ENCODE peak calls at places on chromosomes 7 and 10, in five cellular contexts. H is neuronal stem cell, B is H9, A is mesendoderm, U is mesenchymal stem cell. Q is an unnamed sample.

GRCh38 chr7:115328018-115328417 is 406.1 kb downstream of the MDFIC start:
- DNase-seq in H (no peak), B (no peak), A (no peak), U (no peak), Q (no peak)

GRCh38 chr7:155834486-155835048 is 22.3 kb upstream of the SHH start:
- DNase-seq in H (no peak), B (no peak), A (no peak), U (no peak), Q (no peak)

GRCh38 chr7:6175642-6176041 is 96.8 kb downstream of the CYTH3 start:
- DNase-seq in H (no peak), B (no peak), A (no peak), U (peak), Q (peak)

GRCh38 chr7:70703785-70704184 is 428.2 kb upstream of the GALNT17 start:
- DNase-seq in H (no peak), B (no peak), A (peak), U (no peak), Q (no peak)

GRCh38 chr10:119290301-119291036 is 83.1 kb downstream of the GRK5 start:
- DNase-seq in H (no peak), B (no peak), A (peak), U (peak), Q (no peak)

GRCh38 chr7:26627871-26628270 is 236.5 kb downstream of the SKAP2 start:
- DNase-seq in H (no peak), B (no peak), A (no peak), U (no peak), Q (no peak)

GRCh38 chr7:2540641-2541051 is 14.7 kb downstream of the BRAT1 start:
- DNase-seq in H (no peak), B (peak), A (no peak), U (no peak), Q (no peak)

GRCh38 chr7:90236890-90237289 is 8.1 kb upstream of the CFAP69 start:
- DNase-seq in H (no peak), B (no peak), A (no peak), U (no peak), Q (no peak)

GRCh38 chr10:1635340-1635739 is 102.0 kb downstream of the ADARB2 start:
- DNase-seq in H (no peak), B (no peak), A (peak), U (no peak), Q (no peak)

GRCh38 chr10:48466611-48467240 is 138.1 kb downstream of the ARHGAP22 start:
- DNase-seq in H (no peak), B (peak), A (peak), U (no peak), Q (no peak)

GRCh38 chr7:143248781-143249354 is 14.4 kb upstream of the GSTK1 start:
- DNase-seq in H (no peak), B (no peak), A (no peak), U (no peak), Q (no peak)

GRCh38 chr10:116538461-116538860 is 7.3 kb upstream of the PNLIP start:
- DNase-seq in H (no peak), B (no peak), A (no peak), U (no peak), Q (peak)

GRCh38 chr10:113132651-113133088 is 182.6 kb downstream of the TCF7L2 start:
- DNase-seq in H (peak), B (peak), A (peak), U (peak), Q (peak)

GRCh38 chr10:61000769-61001730 is 57.1 kb upstream of the RHOBTB1 start:
- DNase-seq in H (peak), B (peak), A (peak), U (peak), Q (peak)

GRCh38 chr7:94687810-94688209 is 31.9 kb upstream of the SGCE start:
- DNase-seq in H (no peak), B (no peak), A (peak), U (peak), Q (peak)

GRCh38 chr7:84207025-84207424 is 12.4 kb upstream of the SEMA3A start:
- DNase-seq in H (no peak), B (peak), A (peak), U (no peak), Q (no peak)

GRCh38 chr7:74051193-74051592 is 23.2 kb downstream of the ELN start:
- DNase-seq in H (no peak), B (peak), A (no peak), U (no peak), Q (no peak)

GRCh38 chr7:30379131-30379530 is 94.7 kb downstream of the ZNRF2 start:
- DNase-seq in H (no peak), B (no peak), A (no peak), U (no peak), Q (peak)

GRCh38 chr7:91767820-91768219 is 112.7 kb downstream of the MTERF1 start:
- DNase-seq in H (no peak), B (peak), A (no peak), U (no peak), Q (no peak)

GRCh38 chr10:123559066-123559822 is 106.9 kb upstream of the GPR26 start:
- DNase-seq in H (peak), B (peak), A (peak), U (peak), Q (peak)

GRCh38 chr10:106182542-106182941 is 982.0 kb downstream of the SORCS1 start:
- DNase-seq in H (no peak), B (no peak), A (no peak), U (no peak), Q (no peak)

GRCh38 chr7:37074370-37074769 is 350.1 kb upstream of the AOAH start:
- DNase-seq in H (no peak), B (no peak), A (no peak), U (no peak), Q (no peak)

GRCh38 chr10:44922021-44922420 is 10.9 kb downstream of the TMEM72 start:
- DNase-seq in H (no peak), B (no peak), A (no peak), U (no peak), Q (no peak)

GRCh38 chr10:115921795-115922194 is 351.2 kb downstream of the GFRA1 start:
- DNase-seq in H (no peak), B (no peak), A (no peak), U (no peak), Q (peak)

GRCh38 chr7:8724080-8724718 is 290.8 kb downstream of the NXPH1 start:
- DNase-seq in H (peak), B (peak), A (peak), U (peak), Q (no peak)

GRCh38 chr7:159140170-159140910 is 4.3 kb downstream of the VIPR2 start:
- DNase-seq in H (no peak), B (peak), A (no peak), U (no peak), Q (no peak)

GRCh38 chr7:104652865-104653264 is 324.5 kb downstream of the LHFPL3 start:
- DNase-seq in H (no peak), B (no peak), A (no peak), U (no peak), Q (no peak)

GRCh38 chr7:1359681-1360485 is 99.4 kb downstream of the MICALL2 start:
- DNase-seq in H (no peak), B (no peak), A (no peak), U (no peak), Q (no peak)

GRCh38 chr10:121668336-121669009 is 70.2 kb upstream of the FGFR2 start:
- DNase-seq in H (no peak), B (peak), A (peak), U (no peak), Q (no peak)

GRCh38 chr10:72039377-72039776 is 49.0 kb downstream of the SPOCK2 start:
- DNase-seq in H (no peak), B (no peak), A (no peak), U (no peak), Q (no peak)

GRCh38 chr10:72038458-72039001 is 49.8 kb downstream of the SPOCK2 start:
- DNase-seq in H (no peak), B (no peak), A (peak), U (peak), Q (peak)

GRCh38 chr10:72035488-72035887 is 52.9 kb downstream of the SPOCK2 start:
- DNase-seq in H (no peak), B (no peak), A (no peak), U (no peak), Q (no peak)

GRCh38 chr10:72037266-72037665 is 51.1 kb downstream of the SPOCK2 start:
- DNase-seq in H (no peak), B (no peak), A (no peak), U (no peak), Q (no peak)

GRCh38 chr10:72037811-72038210 is 50.5 kb downstream of the SPOCK2 start:
- DNase-seq in H (peak), B (no peak), A (peak), U (no peak), Q (no peak)
- H2BK120ac ChIP-seq in H (no peak), B (no peak), A (no peak), U (no peak), Q (no peak)

GRCh38 chr10:97573021-97573420 is 442 bp downstream of the ANKRD2 start:
- DNase-seq in H (no peak), B (no peak), A (no peak), U (peak), Q (peak)
- H2BK120ac ChIP-seq in H (no peak), B (no peak), A (no peak), U (no peak), Q (no peak)

GRCh38 chr10:77081411-77082010 is 556.1 kb downstream of the KCNMA1 start:
- DNase-seq in H (no peak), B (no peak), A (no peak), U (no peak), Q (no peak)

GRCh38 chr10:77080361-77081027 is 557.1 kb downstream of the KCNMA1 start:
- DNase-seq in H (no peak), B (no peak), A (no peak), U (no peak), Q (no peak)

GRCh38 chr10:77084431-77085144 is 553.0 kb downstream of the KCNMA1 start:
- DNase-seq in H (no peak), B (no peak), A (no peak), U (no peak), Q (no peak)

GRCh38 chr10:77085344-77085743 is 552.3 kb downstream of the KCNMA1 start:
- DNase-seq in H (no peak), B (no peak), A (no peak), U (no peak), Q (no peak)

DNA sequence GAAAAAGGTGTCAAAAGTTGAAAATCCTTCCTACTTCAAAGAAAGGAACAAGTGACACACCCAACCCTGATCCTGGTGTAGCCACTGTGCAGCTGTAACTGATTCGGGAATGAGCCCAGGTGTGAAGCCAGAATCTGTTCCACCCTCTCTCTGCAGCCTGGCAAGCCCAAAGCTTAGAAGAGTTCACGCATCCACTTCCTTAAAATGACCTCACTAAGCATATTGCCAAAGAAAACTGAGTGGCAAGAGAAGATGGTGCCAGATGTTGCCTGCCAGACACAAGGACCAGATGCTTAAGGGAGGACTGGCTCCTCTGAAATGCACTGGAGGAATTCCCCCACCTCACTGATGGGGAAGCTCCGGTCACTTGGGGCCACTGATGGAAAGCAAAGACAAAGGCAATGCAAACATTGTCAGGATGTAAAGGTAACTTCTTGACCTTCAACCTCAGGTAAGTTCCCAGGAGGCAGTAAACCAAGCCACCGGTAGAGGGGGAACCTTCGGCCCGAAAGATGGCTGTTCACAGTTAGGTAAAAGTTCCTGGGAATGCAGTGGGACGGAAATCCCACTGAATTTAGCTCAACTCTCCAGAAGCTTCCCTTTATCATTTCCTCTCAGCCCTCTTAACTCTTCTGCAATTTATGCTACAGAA is 554.9 kb downstream of the KCNMA1 start:
- DNase-seq in H (no peak), B (peak), A (peak), U (no peak), Q (peak)
- H2BK120ac ChIP-seq in H (no peak), B (no peak), A (no peak), U (no peak), Q (no peak)

GRCh38 chr10:12981570-12981969 is 19.9 kb downstream of the CCDC3 start:
- DNase-seq in H (no peak), B (no peak), A (no peak), U (peak), Q (peak)
- H2BK120ac ChIP-seq in H (no peak), B (no peak), A (no peak), U (no peak), Q (no peak)

DNA sequence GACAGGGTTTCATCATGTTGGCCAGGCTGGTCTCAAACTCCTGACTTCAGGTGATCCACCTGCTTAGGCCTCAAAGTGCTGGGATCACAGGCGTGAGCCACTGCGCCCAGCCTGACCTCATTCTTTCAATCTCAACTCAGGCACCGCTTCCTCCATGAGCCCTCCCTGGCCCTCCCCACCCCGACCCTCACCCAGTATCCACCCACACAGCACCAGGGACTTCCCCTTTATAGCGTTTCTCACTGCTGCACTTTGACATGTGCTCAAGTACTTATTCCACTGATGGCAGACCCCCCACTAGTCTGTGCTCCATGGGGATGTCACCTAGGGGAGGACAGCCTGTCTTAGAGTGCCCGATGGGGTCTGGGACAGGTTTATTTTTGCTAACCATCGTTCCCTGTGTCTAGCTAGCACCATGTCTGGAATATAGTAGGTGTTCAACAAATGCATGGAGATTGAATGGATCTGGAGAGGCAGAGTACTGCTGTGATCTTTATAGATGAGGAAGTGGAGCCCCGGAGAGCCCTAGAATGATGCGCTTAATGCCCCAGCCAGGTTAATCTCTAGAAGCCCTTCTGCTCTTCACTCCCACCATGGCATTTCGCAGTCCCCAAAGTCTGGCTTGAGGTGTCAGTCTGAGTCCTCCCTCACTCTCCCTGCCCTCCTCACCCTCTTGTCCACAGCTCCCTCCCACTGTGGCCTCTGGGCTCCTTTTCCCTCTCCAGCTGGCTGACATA is 258.8 kb downstream of the RPS24 start:
- DNase-seq in H (no peak), B (no peak), A (no peak), U (no peak), Q (no peak)
- H2BK120ac ChIP-seq in H (no peak), B (no peak), A (no peak), U (no peak), Q (no peak)

GRCh38 chr7:99142727-99143521 is 984 bp downstream of the SMURF1 start:
- DNase-seq in H (peak), B (peak), A (peak), U (peak), Q (peak)
- H2BK120ac ChIP-seq in H (no peak), B (no peak), A (no peak), U (no peak), Q (no peak)

Q was measured in IMR-90.